ENCODE peak calls at places on chromosomes 11 and 22, in seven cellular contexts. L is NCI-H1436, C is substantia nigra, K is anterior cingulate cortex, M is iPS-NIHi11, V is M059J, Y is NCI-H460. Q is an unnamed sample.

GRCh38 chr11:126647735-126648134 is 292.2 kb downstream of the ST3GAL4 start:
- DNase-seq in M (no peak), K (no peak), Y (no peak), V (peak; percentile 88), C (no peak), L (no peak), Q (no peak)

GRCh38 chr11:90803781-90804180 is 580.9 kb upstream of the CHORDC1 start:
- DNase-seq in L (no peak), K (no peak), M (no peak), V (no peak), Y (no peak), C (no peak), Q (no peak)

GRCh38 chr11:129766858-129767604 is 48.6 kb upstream of the TMEM45B start:
- DNase-seq in V (peak; percentile 22), L (no peak), C (no peak), Y (peak; percentile 9), M (peak; percentile 60), K (no peak), Q (no peak)

GRCh38 chr11:92340839-92341238 is 116.2 kb downstream of the FAT3 start:
- DNase-seq in C (no peak), M (peak; percentile 41), L (no peak), V (peak; percentile 35), Y (no peak), K (peak; percentile 1), Q (no peak)

GRCh38 chr11:121249039-121249663 is 43.4 kb upstream of the SC5D start:
- DNase-seq in C (no peak), K (no peak), V (peak; percentile 84), L (peak; percentile 38), Y (peak; percentile 26), M (peak; percentile 58), Q (no peak)

GRCh38 chr11:27013741-27014415 is 20.0 kb downstream of the FIBIN start:
- DNase-seq in M (no peak), L (no peak), C (no peak), V (no peak), Y (no peak), K (no peak), Q (no peak)

GRCh38 chr22:36385491-36386350 is 2.0 kb downstream of the MYH9 start:
- DNase-seq in Y (no peak), K (no peak), M (no peak), C (peak; percentile 45), L (peak; percentile 79), V (no peak), Q (no peak)

GRCh38 chr11:99670268-99670667 is 649.5 kb downstream of the CNTN5 start:
- DNase-seq in M (no peak), Y (no peak), C (no peak), V (no peak), K (no peak), L (no peak), Q (no peak)

GRCh38 chr11:57310630-57311086 is 14.1 kb downstream of the TNKS1BP1 start:
- DNase-seq in C (no peak), K (no peak), L (no peak), Y (no peak), M (no peak), V (peak; percentile 50), Q (no peak)

GRCh38 chr11:36356201-36356600 is 60.1 kb downstream of the PRR5L start:
- DNase-seq in C (no peak), L (peak; percentile 25), M (no peak), K (no peak), Y (no peak), V (peak; percentile 39), Q (no peak)

GRCh38 chr11:36391062-36391461 is 95.0 kb downstream of the PRR5L start:
- DNase-seq in Y (no peak), L (no peak), V (no peak), K (no peak), C (no peak), M (no peak), Q (no peak)

GRCh38 chr11:83151274-83151977 is 5.5 kb upstream of the PCF11 start:
- DNase-seq in C (no peak), Y (no peak), K (no peak), M (no peak), V (peak; percentile 18), L (no peak), Q (no peak)

GRCh38 chr11:76801736-76802135 is 18.6 kb downstream of the TSKU start:
- DNase-seq in Y (no peak), C (no peak), V (no peak), K (no peak), M (no peak), L (no peak), Q (no peak)

GRCh38 chr11:69409812-69410645 is 71.4 kb upstream of the LINC01488 start:
- DNase-seq in V (no peak), Y (no peak), L (no peak), K (no peak), M (no peak), C (no peak), Q (no peak)

GRCh38 chr11:3146612-3147256 is 18.4 kb downstream of the OSBPL5 start:
- DNase-seq in L (no peak), Y (no peak), V (peak; percentile 85), C (no peak), K (no peak), M (no peak), Q (no peak)

GRCh38 chr22:49734390-49734789 is 93.3 kb downstream of the BRD1 start:
- DNase-seq in C (no peak), K (no peak), M (no peak), Y (no peak), L (peak; percentile 2), V (no peak), Q (no peak)

GRCh38 chr22:50695421-50696250 is 23.0 kb downstream of the SHANK3 start:
- DNase-seq in L (no peak), K (no peak), V (no peak), C (no peak), M (no peak), Y (no peak), Q (no peak)

GRCh38 chr11:65424200-65425104 is 1.9 kb downstream of the NEAT1 start:
- DNase-seq in K (no peak), M (no peak), L (no peak), Y (no peak), C (no peak), V (peak; percentile 56), Q (no peak)